ENCODE peak calls at places on chromosomes 16 and 17, in eight cellular contexts. One of them, this sample, is unnamed.

GRCh38 chr16:396605-397004 is 394 bp upstream of the NME4 start:
- DNase-seq in NCI-H1092: peak; percentile 39
- DNase-seq in NCI-H345: peak; percentile 28
- DNase-seq in cardiac fibroblast: peak; percentile 64
- DNase-seq in naive thymus-derived CD8-positive, alpha-beta T cell: no peak
- DNase-seq in A549: peak; percentile 86
- DNase-seq in EL: peak; percentile 67
- DNase-seq in posterior cingulate gyrus: no peak
- DNase-seq in this sample: peak; percentile 56

GRCh38 chr17:50240876-50241275 is 33.4 kb upstream of the TMEM92 start:
- DNase-seq in posterior cingulate gyrus: no peak
- DNase-seq in EL: peak; percentile 51
- DNase-seq in cardiac fibroblast: peak; percentile 69
- DNase-seq in A549: no peak
- DNase-seq in NCI-H1092: no peak
- DNase-seq in naive thymus-derived CD8-positive, alpha-beta T cell: no peak
- DNase-seq in NCI-H345: no peak
- DNase-seq in this sample: no peak

GRCh38 chr16:15509593-15510520 is 75.5 kb downstream of the BMERB1 start:
- DNase-seq in posterior cingulate gyrus: no peak
- DNase-seq in NCI-H1092: no peak
- DNase-seq in NCI-H345: no peak
- DNase-seq in naive thymus-derived CD8-positive, alpha-beta T cell: no peak
- DNase-seq in A549: no peak
- DNase-seq in EL: peak; percentile 40
- DNase-seq in cardiac fibroblast: no peak
- DNase-seq in this sample: peak; percentile 61

GRCh38 chr17:4433515-4434031 is at the start of gene SPNS3:
- DNase-seq in NCI-H1092: no peak
- DNase-seq in NCI-H345: no peak
- DNase-seq in EL: peak; percentile 32
- DNase-seq in cardiac fibroblast: no peak
- DNase-seq in naive thymus-derived CD8-positive, alpha-beta T cell: peak; percentile 17
- DNase-seq in A549: no peak
- DNase-seq in posterior cingulate gyrus: no peak
- DNase-seq in this sample: no peak

GRCh38 chr16:31157136-31157535 is 7.3 kb upstream of the PRSS36 start:
- DNase-seq in posterior cingulate gyrus: no peak
- DNase-seq in cardiac fibroblast: no peak
- DNase-seq in NCI-H1092: no peak
- DNase-seq in NCI-H345: no peak
- DNase-seq in EL: no peak
- DNase-seq in naive thymus-derived CD8-positive, alpha-beta T cell: no peak
- DNase-seq in A549: no peak
- DNase-seq in this sample: no peak

GRCh38 chr17:82101301-82101715 is 3.3 kb upstream of the FASN start:
- DNase-seq in EL: no peak
- DNase-seq in posterior cingulate gyrus: no peak
- DNase-seq in NCI-H1092: no peak
- DNase-seq in cardiac fibroblast: no peak
- DNase-seq in NCI-H345: no peak
- DNase-seq in naive thymus-derived CD8-positive, alpha-beta T cell: no peak
- DNase-seq in A549: no peak
- DNase-seq in this sample: no peak

GRCh38 chr17:8481089-8481488 is 45.4 kb downstream of the NDEL1 start:
- DNase-seq in EL: no peak
- DNase-seq in posterior cingulate gyrus: no peak
- DNase-seq in NCI-H345: peak; percentile 60
- DNase-seq in A549: no peak
- DNase-seq in naive thymus-derived CD8-positive, alpha-beta T cell: no peak
- DNase-seq in NCI-H1092: no peak
- DNase-seq in cardiac fibroblast: no peak
- DNase-seq in this sample: no peak

GRCh38 chr16:22191966-22192260 is 14.2 kb upstream of the EEF2K start:
- DNase-seq in NCI-H1092: no peak
- DNase-seq in naive thymus-derived CD8-positive, alpha-beta T cell: no peak
- DNase-seq in A549: peak; percentile 35
- DNase-seq in cardiac fibroblast: peak; percentile 39
- DNase-seq in EL: no peak
- DNase-seq in posterior cingulate gyrus: no peak
- DNase-seq in NCI-H345: no peak
- DNase-seq in this sample: no peak

GRCh38 chr17:21279198-21279535 is 5.3 kb upstream of the MAP2K3 start:
- DNase-seq in naive thymus-derived CD8-positive, alpha-beta T cell: no peak
- DNase-seq in A549: no peak
- DNase-seq in posterior cingulate gyrus: no peak
- DNase-seq in NCI-H1092: no peak
- DNase-seq in EL: no peak
- DNase-seq in NCI-H345: no peak
- DNase-seq in cardiac fibroblast: no peak
- DNase-seq in this sample: no peak

GRCh38 chr16:73020409-73020884 is 27.5 kb downstream of the ZFHX3 start:
- DNase-seq in posterior cingulate gyrus: no peak
- DNase-seq in NCI-H1092: peak; percentile 71
- DNase-seq in cardiac fibroblast: peak; percentile 91
- DNase-seq in naive thymus-derived CD8-positive, alpha-beta T cell: no peak
- DNase-seq in EL: peak; percentile 96
- DNase-seq in NCI-H345: peak; percentile 30
- DNase-seq in A549: peak; percentile 84
- DNase-seq in this sample: peak; percentile 84

GRCh38 chr17:47742319-47743181 is 9.5 kb downstream of the TBX21 start:
- DNase-seq in cardiac fibroblast: peak; percentile 14
- DNase-seq in EL: no peak
- DNase-seq in NCI-H1092: peak; percentile 11
- DNase-seq in A549: no peak
- DNase-seq in posterior cingulate gyrus: no peak
- DNase-seq in naive thymus-derived CD8-positive, alpha-beta T cell: peak; percentile 41
- DNase-seq in NCI-H345: peak; percentile 9
- DNase-seq in this sample: no peak

GRCh38 chr17:51372345-51373004 is 112.1 kb downstream of the UTP18 start:
- DNase-seq in naive thymus-derived CD8-positive, alpha-beta T cell: no peak
- DNase-seq in NCI-H1092: no peak
- DNase-seq in EL: peak; percentile 75
- DNase-seq in cardiac fibroblast: peak; percentile 54
- DNase-seq in posterior cingulate gyrus: peak; percentile 80
- DNase-seq in NCI-H345: peak; percentile 19
- DNase-seq in A549: peak; percentile 33
- DNase-seq in this sample: peak; percentile 89

GRCh38 chr16:86389566-86390328 is 120.6 kb upstream of the FOXF1 start:
- DNase-seq in NCI-H1092: no peak
- DNase-seq in EL: no peak
- DNase-seq in naive thymus-derived CD8-positive, alpha-beta T cell: no peak
- DNase-seq in posterior cingulate gyrus: no peak
- DNase-seq in NCI-H345: no peak
- DNase-seq in cardiac fibroblast: peak; percentile 78
- DNase-seq in A549: no peak
- DNase-seq in this sample: no peak

GRCh38 chr16:28879261-28879840 is 1.1 kb downstream of the ATP2A1 start:
- DNase-seq in EL: no peak
- DNase-seq in A549: no peak
- DNase-seq in NCI-H345: no peak
- DNase-seq in naive thymus-derived CD8-positive, alpha-beta T cell: no peak
- DNase-seq in posterior cingulate gyrus: no peak
- DNase-seq in NCI-H1092: no peak
- DNase-seq in cardiac fibroblast: no peak
- DNase-seq in this sample: no peak

GRCh38 chr17:73787721-73788051 is 143.4 kb upstream of the SDK2 start:
- DNase-seq in NCI-H345: no peak
- DNase-seq in posterior cingulate gyrus: no peak
- DNase-seq in EL: no peak
- DNase-seq in naive thymus-derived CD8-positive, alpha-beta T cell: no peak
- DNase-seq in NCI-H1092: no peak
- DNase-seq in A549: no peak
- DNase-seq in cardiac fibroblast: no peak
- DNase-seq in this sample: no peak

GRCh38 chr16:61146429-61146828 is 889.8 kb downstream of the CDH8 start:
- DNase-seq in A549: no peak
- DNase-seq in EL: no peak
- DNase-seq in NCI-H1092: no peak
- DNase-seq in NCI-H345: no peak
- DNase-seq in naive thymus-derived CD8-positive, alpha-beta T cell: no peak
- DNase-seq in cardiac fibroblast: no peak
- DNase-seq in posterior cingulate gyrus: no peak
- DNase-seq in this sample: peak; percentile 37

GRCh38 chr16:48611329-48612137 is 1.6 kb upstream of the N4BP1 start:
- DNase-seq in EL: no peak
- DNase-seq in A549: no peak
- DNase-seq in cardiac fibroblast: no peak
- DNase-seq in NCI-H1092: no peak
- DNase-seq in naive thymus-derived CD8-positive, alpha-beta T cell: peak; percentile 64
- DNase-seq in NCI-H345: no peak
- DNase-seq in posterior cingulate gyrus: no peak
- DNase-seq in this sample: no peak

GRCh38 chr16:87963400-87963799 is 12.2 kb downstream of the BANP start:
- DNase-seq in EL: peak; percentile 88
- DNase-seq in naive thymus-derived CD8-positive, alpha-beta T cell: peak; percentile 36
- DNase-seq in cardiac fibroblast: peak; percentile 85
- DNase-seq in NCI-H1092: no peak
- DNase-seq in posterior cingulate gyrus: no peak
- DNase-seq in A549: no peak
- DNase-seq in NCI-H345: no peak
- DNase-seq in this sample: no peak

GRCh38 chr17:44079877-44080821 is 9.6 kb downstream of the G6PC3 start:
- DNase-seq in A549: no peak
- DNase-seq in posterior cingulate gyrus: no peak
- DNase-seq in NCI-H345: no peak
- DNase-seq in naive thymus-derived CD8-positive, alpha-beta T cell: no peak
- DNase-seq in EL: no peak
- DNase-seq in NCI-H1092: no peak
- DNase-seq in cardiac fibroblast: no peak
- DNase-seq in this sample: no peak

GRCh38 chr16:19180741-19181140 is 12.7 kb downstream of the SYT17 start:
- DNase-seq in NCI-H1092: no peak
- DNase-seq in EL: no peak
- DNase-seq in posterior cingulate gyrus: no peak
- DNase-seq in A549: no peak
- DNase-seq in cardiac fibroblast: no peak
- DNase-seq in naive thymus-derived CD8-positive, alpha-beta T cell: no peak
- DNase-seq in NCI-H345: no peak
- DNase-seq in this sample: no peak

GRCh38 chr17:887842-888214 is 91.7 kb downstream of the NXN start:
- DNase-seq in cardiac fibroblast: no peak
- DNase-seq in naive thymus-derived CD8-positive, alpha-beta T cell: no peak
- DNase-seq in EL: no peak
- DNase-seq in NCI-H1092: no peak
- DNase-seq in A549: no peak
- DNase-seq in NCI-H345: no peak
- DNase-seq in posterior cingulate gyrus: no peak
- DNase-seq in this sample: no peak

GRCh38 chr17:48148029-48148759 is 40.6 kb downstream of the SNX11 start:
- DNase-seq in A549: no peak
- DNase-seq in posterior cingulate gyrus: no peak
- DNase-seq in cardiac fibroblast: no peak
- DNase-seq in naive thymus-derived CD8-positive, alpha-beta T cell: no peak
- DNase-seq in NCI-H1092: peak; percentile 82
- DNase-seq in EL: peak; percentile 45
- DNase-seq in NCI-H345: no peak
- DNase-seq in this sample: no peak

GRCh38 chr16:78562650-78563049 is 463.2 kb downstream of the WWOX start:
- DNase-seq in EL: no peak
- DNase-seq in NCI-H1092: no peak
- DNase-seq in NCI-H345: no peak
- DNase-seq in naive thymus-derived CD8-positive, alpha-beta T cell: no peak
- DNase-seq in cardiac fibroblast: no peak
- DNase-seq in posterior cingulate gyrus: no peak
- DNase-seq in A549: no peak
- DNase-seq in this sample: no peak

GRCh38 chr16:12027091-12027490 is 50.6 kb downstream of the SNX29 start:
- DNase-seq in naive thymus-derived CD8-positive, alpha-beta T cell: no peak
- DNase-seq in posterior cingulate gyrus: no peak
- DNase-seq in NCI-H1092: no peak
- DNase-seq in EL: no peak
- DNase-seq in cardiac fibroblast: no peak
- DNase-seq in NCI-H345: peak; percentile 74
- DNase-seq in A549: no peak
- DNase-seq in this sample: no peak

GRCh38 chr17:75319818-75320691 is 30.8 kb upstream of the SLC25A19 start:
- DNase-seq in NCI-H1092: no peak
- DNase-seq in EL: peak; percentile 72
- DNase-seq in posterior cingulate gyrus: no peak
- DNase-seq in naive thymus-derived CD8-positive, alpha-beta T cell: no peak
- DNase-seq in cardiac fibroblast: peak; percentile 32
- DNase-seq in A549: no peak
- DNase-seq in NCI-H345: no peak
- DNase-seq in this sample: no peak

GRCh38 chr17:40062347-40063033 is at the start of gene THRA:
- DNase-seq in cardiac fibroblast: peak; percentile 64
- DNase-seq in posterior cingulate gyrus: peak; percentile 63
- DNase-seq in naive thymus-derived CD8-positive, alpha-beta T cell: peak; percentile 66
- DNase-seq in NCI-H345: peak; percentile 55
- DNase-seq in EL: peak; percentile 58
- DNase-seq in NCI-H1092: peak; percentile 38
- DNase-seq in A549: peak; percentile 68
- DNase-seq in this sample: no peak

GRCh38 chr17:5832886-5833285 is 237.3 kb upstream of the WSCD1 start:
- DNase-seq in NCI-H345: peak; percentile 33
- DNase-seq in A549: peak; percentile 66
- DNase-seq in NCI-H1092: no peak
- DNase-seq in cardiac fibroblast: peak; percentile 2
- DNase-seq in naive thymus-derived CD8-positive, alpha-beta T cell: no peak
- DNase-seq in EL: peak; percentile 59
- DNase-seq in posterior cingulate gyrus: no peak
- DNase-seq in this sample: peak; percentile 56

GRCh38 chr17:14498812-14499211 is 197.9 kb downstream of the HS3ST3B1 start:
- DNase-seq in cardiac fibroblast: no peak
- DNase-seq in NCI-H345: no peak
- DNase-seq in EL: no peak
- DNase-seq in NCI-H1092: no peak
- DNase-seq in A549: no peak
- DNase-seq in naive thymus-derived CD8-positive, alpha-beta T cell: no peak
- DNase-seq in posterior cingulate gyrus: no peak
- DNase-seq in this sample: no peak

GRCh38 chr17:76493505-76494167 is 7.6 kb downstream of the RHBDF2 start:
- DNase-seq in cardiac fibroblast: no peak
- DNase-seq in NCI-H1092: no peak
- DNase-seq in A549: no peak
- DNase-seq in NCI-H345: no peak
- DNase-seq in EL: no peak
- DNase-seq in posterior cingulate gyrus: no peak
- DNase-seq in naive thymus-derived CD8-positive, alpha-beta T cell: no peak
- DNase-seq in this sample: no peak

GRCh38 chr16:72172105-72173034 is at the start of gene PMFBP1:
- DNase-seq in NCI-H345: peak; percentile 33
- DNase-seq in naive thymus-derived CD8-positive, alpha-beta T cell: peak; percentile 28
- DNase-seq in EL: peak; percentile 76
- DNase-seq in posterior cingulate gyrus: no peak
- DNase-seq in NCI-H1092: no peak
- DNase-seq in A549: peak; percentile 3
- DNase-seq in cardiac fibroblast: peak; percentile 87
- DNase-seq in this sample: peak; percentile 51

GRCh38 chr17:67245694-67246397 is 850 bp upstream of the HELZ start:
- DNase-seq in naive thymus-derived CD8-positive, alpha-beta T cell: peak; percentile 35
- DNase-seq in EL: peak; percentile 8
- DNase-seq in A549: no peak
- DNase-seq in NCI-H345: peak; percentile 35
- DNase-seq in posterior cingulate gyrus: no peak
- DNase-seq in cardiac fibroblast: no peak
- DNase-seq in NCI-H1092: no peak
- DNase-seq in this sample: peak; percentile 24

GRCh38 chr17:50188521-50189395 is 12.7 kb downstream of the COL1A1 start:
- DNase-seq in NCI-H345: no peak
- DNase-seq in A549: no peak
- DNase-seq in posterior cingulate gyrus: no peak
- DNase-seq in cardiac fibroblast: no peak
- DNase-seq in naive thymus-derived CD8-positive, alpha-beta T cell: no peak
- DNase-seq in NCI-H1092: no peak
- DNase-seq in EL: no peak
- DNase-seq in this sample: no peak

GRCh38 chr17:57989011-57989345 is 924 bp upstream of the VEZF1 start:
- DNase-seq in posterior cingulate gyrus: no peak
- DNase-seq in EL: peak; percentile 45
- DNase-seq in A549: peak; percentile 62
- DNase-seq in NCI-H1092: no peak
- DNase-seq in cardiac fibroblast: peak; percentile 41
- DNase-seq in NCI-H345: no peak
- DNase-seq in naive thymus-derived CD8-positive, alpha-beta T cell: no peak
- DNase-seq in this sample: peak; percentile 16

GRCh38 chr17:61219460-61219859 is 180.2 kb upstream of the TBX2 start:
- DNase-seq in NCI-H1092: no peak
- DNase-seq in EL: peak; percentile 18
- DNase-seq in cardiac fibroblast: peak; percentile 77
- DNase-seq in NCI-H345: no peak
- DNase-seq in posterior cingulate gyrus: no peak
- DNase-seq in naive thymus-derived CD8-positive, alpha-beta T cell: no peak
- DNase-seq in A549: no peak
- DNase-seq in this sample: no peak